ENCODE peak calls at places on chromosome 21, in five cellular contexts. K, D, I, B and U are unnamed samples.

GRCh38 chr21:37636152-37636860 is 269.7 kb downstream of the DYRK1A start:
- DNase-seq in D (peak; percentile 70), K (no peak), I (peak; percentile 65), B (no peak), U (no peak)

GRCh38 chr21:41142051-41142795 is 25.7 kb upstream of the BACE2 start:
- DNase-seq in K (peak; percentile 49), D (peak; percentile 37), I (peak; percentile 12), B (peak; percentile 28), U (no peak)

GRCh38 chr21:41919666-41920398 is 34.0 kb downstream of the C2CD2 start:
- DNase-seq in B (no peak), D (no peak), K (no peak), I (no peak), U (no peak)

GRCh38 chr21:37159053-37159776 is 86.2 kb downstream of the TTC3 start:
- DNase-seq in D (no peak), I (no peak), B (no peak), K (no peak), U (no peak)

GRCh38 chr21:40706161-40706560 is 140.8 kb downstream of the DSCAM start:
- DNase-seq in K (no peak), I (no peak), B (no peak), D (no peak), U (no peak)

GRCh38 chr21:30072496-30072895 is 94.1 kb downstream of the CLDN17 start:
- DNase-seq in I (peak; percentile 57), K (no peak), D (peak; percentile 5), B (no peak), U (no peak)

GRCh38 chr21:15928196-15928595 is 198.4 kb downstream of the USP25 start:
- DNase-seq in B (no peak), D (no peak), I (no peak), K (no peak), U (no peak)

GRCh38 chr21:37642493-37642892 is 273.8 kb downstream of the KCNJ6 start:
- DNase-seq in B (no peak), I (peak; percentile 9), K (no peak), D (no peak), U (no peak)

GRCh38 chr21:21897275-21897883 is 899.2 kb downstream of the NCAM2 start:
- DNase-seq in B (no peak), D (no peak), I (no peak), K (no peak), U (no peak)

GRCh38 chr21:26207021-26207420 is 36.5 kb upstream of the APP start:
- DNase-seq in B (no peak), I (no peak), K (no peak), D (no peak), U (no peak)

GRCh38 chr21:29359718-29360117 is 61.0 kb downstream of the BACH1 start:
- DNase-seq in I (no peak), K (no peak), B (no peak), D (no peak), U (no peak)

GRCh38 chr21:15522148-15522547 is 207.6 kb upstream of the USP25 start:
- DNase-seq in I (no peak), D (no peak), B (no peak), K (no peak), U (no peak)

GRCh38 chr21:36696640-36697472 is 2.1 kb upstream of the SIM2 start:
- DNase-seq in K (no peak), I (no peak), B (no peak), D (no peak), U (no peak)

GRCh38 chr21:18743523-18743922 is 339.9 kb upstream of the TMPRSS15 start:
- DNase-seq in D (no peak), K (no peak), B (no peak), I (peak; percentile 5), U (no peak)

GRCh38 chr21:28745131-28746055 is 247.3 kb downstream of the LTN1 start:
- DNase-seq in D (peak; percentile 53), B (peak; percentile 80), K (peak; percentile 77), I (peak; percentile 96), U (peak; percentile 88)

GRCh38 chr21:42614811-42615342 is 38.5 kb upstream of the PDE9A start:
- DNase-seq in I (no peak), D (no peak), K (peak; percentile 62), B (no peak), U (no peak)

GRCh38 chr21:41709965-41710822 is 56.7 kb downstream of the RIPK4 start:
- DNase-seq in K (no peak), I (no peak), B (no peak), D (no peak), U (no peak)

GRCh38 chr21:42835211-42835610 is 44.1 kb downstream of the WDR4 start:
- DNase-seq in K (no peak), I (no peak), D (no peak), B (no peak), U (peak; percentile 23)

GRCh38 chr21:29034678-29035077 is 10.2 kb downstream of the USP16 start:
- DNase-seq in D (no peak), K (no peak), B (no peak), I (no peak), U (no peak)

GRCh38 chr21:38258803-38259485 is 2.2 kb downstream of the KCNJ15 start:
- DNase-seq in I (peak; percentile 74), D (no peak), K (no peak), B (no peak), U (no peak)

GRCh38 chr21:25862596-25862995 is 127.8 kb downstream of the GABPA start:
- DNase-seq in I (peak; percentile 71), B (no peak), D (no peak), K (no peak), U (no peak)

GRCh38 chr21:42939581-42940413 is 14.4 kb upstream of the ERVH48-1 start:
- DNase-seq in I (peak; percentile 99), D (peak; percentile 83), K (peak; percentile 84), B (peak; percentile 80), U (no peak)

GRCh38 chr21:17610862-17611261 is 1.8 kb downstream of the BTG3 start:
- DNase-seq in B (no peak), I (peak; percentile 38), K (no peak), D (no peak), U (no peak)

GRCh38 chr21:38875694-38876492 is 70.2 kb downstream of the ETS2 start:
- DNase-seq in B (no peak), I (no peak), K (no peak), D (no peak), U (no peak)

GRCh38 chr21:39911286-39911685 is 44.0 kb downstream of the PCP4 start:
- DNase-seq in K (no peak), I (no peak), D (no peak), B (no peak), U (no peak)

GRCh38 chr21:36750579-36750959 is 51.7 kb downstream of the SIM2 start:
- DNase-seq in D (no peak), I (no peak), B (no peak), K (no peak), U (no peak)

GRCh38 chr21:37937668-37938067 is 21.4 kb upstream of the KCNJ6 start:
- DNase-seq in K (no peak), I (no peak), B (no peak), D (no peak), U (no peak)

GRCh38 chr21:42830456-42831455 is 48.6 kb downstream of the WDR4 start:
- DNase-seq in B (peak; percentile 13), D (no peak), K (no peak), I (no peak), U (peak; percentile 76)

GRCh38 chr21:34548782-34549376 is 36.9 kb upstream of the KCNE1 start:
- DNase-seq in I (no peak), B (no peak), K (no peak), D (no peak), U (no peak)

GRCh38 chr21:34543017-34543416 is 31.0 kb upstream of the KCNE1 start:
- DNase-seq in K (no peak), I (no peak), B (no peak), D (no peak), U (no peak)

GRCh38 chr21:34546556-34546955 is 34.5 kb upstream of the KCNE1 start:
- DNase-seq in D (no peak), B (no peak), K (no peak), I (no peak), U (no peak)

GRCh38 chr21:34545079-34545884 is 33.3 kb upstream of the KCNE1 start:
- DNase-seq in K (peak; percentile 67), B (no peak), I (peak; percentile 87), D (peak; percentile 67), U (no peak)

GRCh38 chr21:34544032-34544496 is 32.1 kb upstream of the KCNE1 start:
- DNase-seq in B (peak; percentile 63), I (peak; percentile 93), K (peak; percentile 86), D (no peak), U (no peak)
- TF ChIP-seq CTCF in B (peak; percentile 61), I (peak; percentile 81), K (peak; percentile 31), D (peak; percentile 43), U (peak; percentile 62)

GRCh38 chr21:44544566-44544965 is 4.6 kb upstream of the KRTAP10-1 start:
- DNase-seq in I (no peak), D (no peak), K (no peak), B (no peak), U (no peak)
- TF ChIP-seq CTCF in I (no peak), D (no peak), K (no peak), B (no peak), U (no peak)

GRCh38 chr21:34813266-34813886 is 144.6 kb downstream of the CLIC6 start:
- DNase-seq in B (no peak), K (no peak), I (peak; percentile 86), D (no peak), U (no peak)
- TF ChIP-seq CTCF in B (no peak), K (no peak), I (no peak), D (no peak), U (no peak)

GRCh38 chr21:34670962-34671348 is 2.2 kb downstream of the CLIC6 start:
- DNase-seq in K (no peak), B (no peak), D (no peak), I (no peak), U (no peak)
- TF ChIP-seq CTCF in K (no peak), B (no peak), D (peak; percentile 4), I (no peak), U (no peak)

GRCh38 chr21:33452362-33452761 is 27.4 kb downstream of the TMEM50B start:
- DNase-seq in B (no peak), I (no peak), K (no peak), D (no peak), U (no peak)
- TF ChIP-seq CTCF in B (no peak), I (no peak), K (no peak), D (no peak), U (no peak)

GRCh38 chr21:32278518-32279376 is at the start of gene MIS18A:
- DNase-seq in B (peak; percentile 95), I (peak; percentile 96), K (peak; percentile 95), D (peak; percentile 82), U (peak; percentile 99)
- TF ChIP-seq CTCF in B (no peak), I (peak; percentile 11), K (no peak), D (no peak), U (no peak)

DNA sequence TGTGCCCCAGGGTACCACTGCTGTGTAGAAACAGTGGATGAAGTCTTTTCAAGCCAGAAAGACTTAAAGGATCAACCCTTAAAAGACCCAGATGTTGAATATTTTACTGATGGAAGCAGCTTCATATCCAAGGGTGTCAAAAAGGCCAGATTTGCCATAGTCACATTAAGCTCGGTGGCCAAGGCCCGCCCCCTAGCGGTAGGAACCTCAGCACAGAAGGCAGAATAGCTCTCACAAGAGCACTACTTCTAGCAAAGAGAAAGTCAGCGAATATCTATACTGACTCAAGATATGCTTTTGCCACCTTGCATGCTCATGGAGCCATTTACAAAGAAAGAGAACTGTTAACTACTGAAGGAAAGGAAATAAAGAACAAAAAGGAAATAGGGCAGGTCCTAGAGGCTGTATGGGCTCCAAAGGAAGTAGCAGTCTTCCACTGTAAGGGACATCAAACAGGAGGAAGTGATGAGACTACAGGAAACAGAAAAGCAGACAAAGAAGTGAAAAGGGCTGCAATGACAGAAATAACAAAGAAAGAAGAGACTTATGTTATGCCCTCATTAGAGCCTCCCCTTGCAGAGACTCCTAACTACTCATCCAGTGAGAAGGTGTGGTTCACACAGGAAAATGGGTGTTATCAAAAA is 90.5 kb downstream of the LIPI start:
- DNase-seq in K (no peak), I (peak; percentile 43), D (no peak), B (no peak), U (no peak)
- TF ChIP-seq CTCF in K (no peak), I (peak; percentile 68), D (peak; percentile 48), B (peak; percentile 53), U (no peak)